ENCODE peak calls at places on chromosomes 12 and 14, in five cellular contexts. B is activated T-cell treated with anti-CD3 and anti-CD28 coated beads for 1 hour, U is A673, E is NCI-H345, A is Daoy. Q is an unnamed sample.

GRCh38 chr14:66234411-66234810 is 251.8 kb upstream of the CCDC196 start:
- DNase-seq in A (no peak), U (no peak), B (no peak), E (peak; percentile 86), Q (no peak)

GRCh38 chr12:17352164-17352563 is 737.8 kb downstream of the RERGL start:
- DNase-seq in U (no peak), E (no peak), B (no peak), A (no peak), Q (no peak)

GRCh38 chr12:123720141-123720814 is 8.1 kb downstream of the ATP6V0A2 start:
- DNase-seq in A (no peak), U (no peak), E (no peak), B (no peak), Q (no peak)

GRCh38 chr14:29282169-29282568 is 515.6 kb downstream of the FOXG1 start:
- DNase-seq in B (no peak), E (no peak), U (no peak), A (no peak), Q (no peak)

GRCh38 chr14:89573399-89573657 is 156.3 kb upstream of the FOXN3 start:
- DNase-seq in U (no peak), A (no peak), E (no peak), B (no peak), Q (no peak)

GRCh38 chr12:123754041-123754757 is 7.9 kb upstream of the DNAH10 start:
- DNase-seq in B (no peak), E (no peak), U (no peak), A (no peak), Q (no peak)

GRCh38 chr12:68367903-68368302 is 35.7 kb upstream of the MDM1 start:
- DNase-seq in E (no peak), A (no peak), U (no peak), B (no peak), Q (no peak)

GRCh38 chr12:83462419-83462818 is 775.7 kb downstream of the TMTC2 start:
- DNase-seq in B (no peak), A (no peak), E (no peak), U (peak; percentile 3), Q (no peak)

GRCh38 chr14:103848720-103849077 is 1.3 kb upstream of the PPP1R13B start:
- DNase-seq in B (no peak), E (no peak), A (no peak), U (no peak), Q (no peak)

GRCh38 chr14:25116607-25117006 is 66.7 kb upstream of the STXBP6 start:
- DNase-seq in A (no peak), U (no peak), B (no peak), E (no peak), Q (no peak)

GRCh38 chr14:35687335-35687939 is 121.7 kb downstream of the RALGAPA1 start:
- DNase-seq in A (peak; percentile 56), U (peak; percentile 70), B (no peak), E (peak; percentile 57), Q (peak; percentile 75)

GRCh38 chr14:104867371-104868059 is 2.4 kb downstream of the CEP170B start:
- DNase-seq in U (no peak), E (no peak), B (no peak), A (no peak), Q (no peak)